ENCODE peak calls at places on chromosomes 3 and 15, in eight cellular contexts. One of them, this sample, is unnamed.

GRCh38 chr3:33299395-33300081 is 22.3 kb downstream of the FBXL2 start:
- DNase-seq in kidney: no peak
- DNase-seq in PC-3: peak
- DNase-seq in cardiac muscle cell: no peak
- DNase-seq in fibroblast of pulmonary artery: peak
- DNase-seq in stimulated activated CD4-positive, alpha-beta T cell treated with anti-CD3 and anti-CD28 coated beads, Interleukin-4, amount 100 ng/mL, for 24 hours: no peak
- DNase-seq in activated CD4-positive, alpha-beta T cell treated with anti-CD3 and anti-CD28 coated beads, Interleukin-2, amount 10 ng/mL, durations not matched to agents 24 days and 14 days: no peak
- DNase-seq in NCI-H2081: no peak
- DNase-seq in this sample: no peak

GRCh38 chr3:36591959-36592358 is 172.4 kb downstream of the DCLK3 start:
- DNase-seq in kidney: no peak
- DNase-seq in PC-3: peak
- DNase-seq in cardiac muscle cell: no peak
- DNase-seq in fibroblast of pulmonary artery: peak
- DNase-seq in stimulated activated CD4-positive, alpha-beta T cell treated with anti-CD3 and anti-CD28 coated beads, Interleukin-4, amount 100 ng/mL, for 24 hours: no peak
- DNase-seq in activated CD4-positive, alpha-beta T cell treated with anti-CD3 and anti-CD28 coated beads, Interleukin-2, amount 10 ng/mL, durations not matched to agents 24 days and 14 days: no peak
- DNase-seq in NCI-H2081: no peak
- DNase-seq in this sample: no peak

GRCh38 chr3:24765399-24765798 is 270.7 kb upstream of the THRB start:
- DNase-seq in kidney: no peak
- DNase-seq in PC-3: no peak
- DNase-seq in cardiac muscle cell: no peak
- DNase-seq in fibroblast of pulmonary artery: no peak
- DNase-seq in stimulated activated CD4-positive, alpha-beta T cell treated with anti-CD3 and anti-CD28 coated beads, Interleukin-4, amount 100 ng/mL, for 24 hours: no peak
- DNase-seq in activated CD4-positive, alpha-beta T cell treated with anti-CD3 and anti-CD28 coated beads, Interleukin-2, amount 10 ng/mL, durations not matched to agents 24 days and 14 days: no peak
- DNase-seq in NCI-H2081: no peak
- DNase-seq in this sample: no peak

GRCh38 chr15:45129651-45130129 is at the start of the genes DUOX1 and DUOXA1:
- DNase-seq in kidney: peak
- DNase-seq in PC-3: no peak
- DNase-seq in cardiac muscle cell: peak
- DNase-seq in fibroblast of pulmonary artery: no peak
- DNase-seq in stimulated activated CD4-positive, alpha-beta T cell treated with anti-CD3 and anti-CD28 coated beads, Interleukin-4, amount 100 ng/mL, for 24 hours: peak
- DNase-seq in activated CD4-positive, alpha-beta T cell treated with anti-CD3 and anti-CD28 coated beads, Interleukin-2, amount 10 ng/mL, durations not matched to agents 24 days and 14 days: peak
- DNase-seq in NCI-H2081: no peak
- DNase-seq in this sample: no peak

GRCh38 chr3:71726106-71726505 is 904 bp upstream of the EIF4E3 start:
- DNase-seq in kidney: no peak
- DNase-seq in PC-3: no peak
- DNase-seq in cardiac muscle cell: no peak
- DNase-seq in fibroblast of pulmonary artery: no peak
- DNase-seq in stimulated activated CD4-positive, alpha-beta T cell treated with anti-CD3 and anti-CD28 coated beads, Interleukin-4, amount 100 ng/mL, for 24 hours: peak
- DNase-seq in activated CD4-positive, alpha-beta T cell treated with anti-CD3 and anti-CD28 coated beads, Interleukin-2, amount 10 ng/mL, durations not matched to agents 24 days and 14 days: peak
- DNase-seq in NCI-H2081: no peak
- DNase-seq in this sample: no peak

GRCh38 chr15:52796742-52797515 is 6.8 kb upstream of the ONECUT1 start:
- DNase-seq in kidney: no peak
- DNase-seq in PC-3: no peak
- DNase-seq in cardiac muscle cell: no peak
- DNase-seq in fibroblast of pulmonary artery: no peak
- DNase-seq in stimulated activated CD4-positive, alpha-beta T cell treated with anti-CD3 and anti-CD28 coated beads, Interleukin-4, amount 100 ng/mL, for 24 hours: no peak
- DNase-seq in activated CD4-positive, alpha-beta T cell treated with anti-CD3 and anti-CD28 coated beads, Interleukin-2, amount 10 ng/mL, durations not matched to agents 24 days and 14 days: no peak
- DNase-seq in NCI-H2081: no peak
- DNase-seq in this sample: no peak

GRCh38 chr3:32502089-32502943 is at the start of gene CMTM6:
- DNase-seq in kidney: peak
- DNase-seq in PC-3: peak
- DNase-seq in cardiac muscle cell: peak
- DNase-seq in fibroblast of pulmonary artery: peak
- DNase-seq in stimulated activated CD4-positive, alpha-beta T cell treated with anti-CD3 and anti-CD28 coated beads, Interleukin-4, amount 100 ng/mL, for 24 hours: peak
- DNase-seq in activated CD4-positive, alpha-beta T cell treated with anti-CD3 and anti-CD28 coated beads, Interleukin-2, amount 10 ng/mL, durations not matched to agents 24 days and 14 days: peak
- DNase-seq in NCI-H2081: peak
- DNase-seq in this sample: peak

GRCh38 chr15:94480289-94480834 is 249.0 kb downstream of the MCTP2 start:
- DNase-seq in kidney: no peak
- DNase-seq in PC-3: no peak
- DNase-seq in cardiac muscle cell: no peak
- DNase-seq in fibroblast of pulmonary artery: no peak
- DNase-seq in stimulated activated CD4-positive, alpha-beta T cell treated with anti-CD3 and anti-CD28 coated beads, Interleukin-4, amount 100 ng/mL, for 24 hours: no peak
- DNase-seq in activated CD4-positive, alpha-beta T cell treated with anti-CD3 and anti-CD28 coated beads, Interleukin-2, amount 10 ng/mL, durations not matched to agents 24 days and 14 days: no peak
- DNase-seq in NCI-H2081: no peak
- DNase-seq in this sample: no peak

GRCh38 chr15:40250304-40250656 is 11.4 kb downstream of the PAK6 start:
- DNase-seq in kidney: no peak
- DNase-seq in PC-3: no peak
- DNase-seq in cardiac muscle cell: no peak
- DNase-seq in fibroblast of pulmonary artery: no peak
- DNase-seq in stimulated activated CD4-positive, alpha-beta T cell treated with anti-CD3 and anti-CD28 coated beads, Interleukin-4, amount 100 ng/mL, for 24 hours: no peak
- DNase-seq in activated CD4-positive, alpha-beta T cell treated with anti-CD3 and anti-CD28 coated beads, Interleukin-2, amount 10 ng/mL, durations not matched to agents 24 days and 14 days: no peak
- DNase-seq in NCI-H2081: no peak
- DNase-seq in this sample: no peak